ENCODE peak calls at places on chromosomes 12 and 14, in four cellular contexts. J is GM10248; V is stimulated activated CD4-positive, alpha-beta T cell treated with anti-CD3 and anti-CD28 coated beads, Interleukin-1b, Interleukin-23, amount 100 ng/mL, for 48 hours; E is EH. K is an unnamed sample.
A peak's percentile ranks its signal among the peaks of the same experiment; 100 is the strongest.

GRCh38 chr14:45610303-45610702 is 357.3 kb upstream of the MIS18BP1 start:
- DNase-seq in J (no peak), V (no peak), E (peak; percentile 37), K (peak; percentile 7)

GRCh38 chr14:22657861-22658260 is 13.7 kb upstream of the OR6J1 start:
- DNase-seq in J (peak; percentile 39), V (no peak), E (peak; percentile 51), K (peak; percentile 40)

GRCh38 chr12:131279281-131279921 is 325.7 kb downstream of the ADGRD1 start:
- DNase-seq in J (no peak), V (no peak), E (no peak), K (no peak)

GRCh38 chr12:108564724-108565123 is 2.3 kb downstream of the ISCU start:
- DNase-seq in J (no peak), V (no peak), E (no peak), K (no peak)

GRCh38 chr12:31710021-31710818 is 18.6 kb downstream of the AMN1 start:
- DNase-seq in J (no peak), V (no peak), E (no peak), K (no peak)

GRCh38 chr12:93813972-93814821 is 137.0 kb downstream of the CRADD start:
- DNase-seq in J (no peak), V (peak; percentile 9), E (no peak), K (peak; percentile 28)

GRCh38 chr14:29927596-29928341 is at the start of gene PRKD1:
- DNase-seq in J (peak; percentile 12), V (no peak), E (peak; percentile 80), K (no peak)

GRCh38 chr14:64525354-64525753 is 15.2 kb upstream of the HSPA2 start:
- DNase-seq in J (no peak), V (no peak), E (no peak), K (no peak)

GRCh38 chr12:93080994-93081809 is 152.1 kb upstream of the EEA1 start:
- DNase-seq in J (no peak), V (no peak), E (peak; percentile 76), K (no peak)

GRCh38 chr14:61282746-61283145 is 1.6 kb upstream of the TMEM30B start:
- DNase-seq in J (no peak), V (no peak), E (no peak), K (no peak)

GRCh38 chr12:70660620-70661219 is 23.5 kb upstream of the PTPRB start:
- DNase-seq in J (no peak), V (no peak), E (peak; percentile 88), K (peak; percentile 4)

GRCh38 chr14:72904840-72905561 is 11.1 kb upstream of the DPF3 start:
- DNase-seq in J (peak; percentile 59), V (peak; percentile 55), E (peak; percentile 81), K (peak; percentile 73)

GRCh38 chr12:12072064-12072760 is 1.5 kb downstream of the BCL2L14 start:
- DNase-seq in J (peak; percentile 59), V (peak; percentile 37), E (no peak), K (peak; percentile 70)